ENCODE peak calls at places on chromosomes 2 and 18, in ten cellular contexts. P is AG09309, E is A549, Q is LoVo, G is RKO, R is astrocyte of the hippocampus, W is caudate nucleus, N is kidney glomerular epithelial cell, D is NCI-H2227 treated with DMSO at 0.1 percent for 48 hours, H is DMS 273 treated with DMSO at 0.1 percent for 48 hours. Y is an unnamed sample.

GRCh38 chr18:58252166-58252565 is 208.1 kb downstream of the NEDD4L start:
- DNase-seq in G (no peak), P (no peak), W (no peak), Q (no peak), N (no peak), H (no peak), E (no peak), R (no peak), D (no peak), Y (no peak)

GRCh38 chr2:115491394-115491793 is 1049.0 kb downstream of the DPP10 start:
- DNase-seq in R (peak; percentile 5), D (no peak), E (no peak), G (no peak), P (no peak), Q (no peak), N (no peak), H (no peak), W (no peak), Y (no peak)

GRCh38 chr18:74836296-74837139 is 238.8 kb downstream of the ZNF407 start:
- DNase-seq in D (peak; percentile 31), R (peak; percentile 62), H (no peak), P (peak; percentile 3), Q (no peak), W (no peak), E (no peak), N (no peak), G (no peak), Y (peak; percentile 73)

GRCh38 chr2:147242445-147242844 is 602.4 kb upstream of the ACVR2A start:
- DNase-seq in P (no peak), W (no peak), H (no peak), Q (no peak), N (no peak), D (no peak), R (no peak), G (no peak), E (no peak), Y (no peak)

GRCh38 chr2:174952607-174953006 is 52.6 kb downstream of the CHN1 start:
- DNase-seq in P (no peak), R (no peak), W (no peak), Q (no peak), G (no peak), H (no peak), E (no peak), N (no peak), D (no peak), Y (peak; percentile 64)

GRCh38 chr2:30427606-30428005 is 19.4 kb upstream of the LCLAT1 start:
- DNase-seq in R (no peak), N (no peak), W (no peak), P (no peak), G (no peak), D (no peak), E (no peak), H (no peak), Q (no peak), Y (peak; percentile 68)

GRCh38 chr2:166410828-166411472 is 35.2 kb upstream of the SCN9A start:
- DNase-seq in D (peak; percentile 65), Q (peak; percentile 26), W (no peak), H (no peak), G (peak; percentile 87), R (peak; percentile 52), E (no peak), P (peak; percentile 71), N (peak; percentile 90), Y (peak; percentile 75)

GRCh38 chr2:199488772-199489400 is 31.1 kb upstream of the SATB2 start:
- DNase-seq in R (peak; percentile 73), P (no peak), D (peak; percentile 14), G (peak; percentile 21), E (peak; percentile 49), N (peak; percentile 43), Q (peak; percentile 29), W (no peak), H (no peak), Y (peak; percentile 53)

GRCh38 chr18:79693561-79694205 is 14.1 kb downstream of the CTDP1 start:
- DNase-seq in D (no peak), Q (no peak), G (no peak), R (no peak), H (no peak), W (no peak), P (no peak), N (no peak), E (no peak), Y (no peak)

GRCh38 chr2:30412392-30413321 is 34.4 kb upstream of the LCLAT1 start:
- DNase-seq in P (no peak), D (no peak), W (no peak), Q (no peak), H (no peak), N (no peak), R (no peak), E (no peak), G (no peak), Y (no peak)

GRCh38 chr2:18119883-18120282 is 241.4 kb downstream of the KCNS3 start:
- DNase-seq in G (no peak), W (no peak), Q (no peak), P (peak; percentile 86), E (no peak), R (peak; percentile 60), H (no peak), D (peak; percentile 21), N (peak; percentile 16), Y (no peak)

GRCh38 chr2:191845876-191846786 is 757 bp downstream of the CAVIN2 start:
- DNase-seq in N (no peak), H (no peak), P (no peak), E (no peak), G (no peak), W (no peak), D (no peak), Q (no peak), R (no peak), Y (no peak)

GRCh38 chr2:197777823-197778407 is 7.2 kb downstream of the BOLL start:
- DNase-seq in Q (peak; percentile 32), D (peak; percentile 45), W (no peak), G (peak; percentile 60), P (peak; percentile 16), R (peak; percentile 51), H (no peak), E (peak; percentile 4), N (peak; percentile 7), Y (peak; percentile 47)

GRCh38 chr2:198890490-198890889 is 567.2 kb downstream of the SATB2 start:
- DNase-seq in E (no peak), Q (no peak), H (no peak), N (no peak), D (no peak), R (no peak), P (no peak), G (no peak), W (no peak), Y (no peak)

GRCh38 chr2:177187631-177188312 is 24.8 kb upstream of the HNRNPA3 start:
- DNase-seq in R (no peak), E (no peak), P (peak; percentile 44), H (no peak), Q (peak; percentile 58), N (no peak), D (peak; percentile 38), W (no peak), G (peak; percentile 31), Y (no peak)

GRCh38 chr2:23905155-23905554 is 21.8 kb downstream of the ATAD2B start:
- DNase-seq in N (no peak), H (no peak), D (no peak), W (no peak), E (no peak), R (peak; percentile 69), P (no peak), G (no peak), Q (no peak), Y (peak; percentile 7)

GRCh38 chr2:211812587-211812986 is 726.0 kb downstream of the ERBB4 start:
- DNase-seq in Q (no peak), G (no peak), W (no peak), P (no peak), E (no peak), H (no peak), R (no peak), N (no peak), D (no peak), Y (no peak)

GRCh38 chr2:241540766-241541561 is 17.6 kb upstream of the BOK start:
- DNase-seq in G (peak; percentile 29), W (no peak), N (no peak), D (peak; percentile 47), Q (peak; percentile 36), E (peak; percentile 50), R (peak; percentile 71), P (no peak), H (no peak), Y (no peak)

GRCh38 chr2:42978175-42978886 is 185.9 kb upstream of the HAAO start:
- DNase-seq in G (no peak), H (no peak), E (no peak), W (no peak), N (no peak), P (no peak), R (no peak), Q (no peak), D (no peak), Y (no peak)

GRCh38 chr2:240435457-240435954 is at the start of gene GPC1:
- DNase-seq in P (peak; percentile 32), Q (peak; percentile 76), E (peak; percentile 73), H (no peak), W (no peak), R (peak; percentile 93), N (no peak), G (peak; percentile 80), D (peak; percentile 66), Y (peak; percentile 66)

GRCh38 chr2:144517825-144518699 is 1.9 kb downstream of the ZEB2 start:
- DNase-seq in Q (no peak), N (no peak), H (no peak), D (no peak), E (no peak), R (peak; percentile 58), P (no peak), G (no peak), W (no peak), Y (peak; percentile 34)

GRCh38 chr2:49005261-49005660 is 149.1 kb downstream of the FSHR start:
- DNase-seq in D (peak; percentile 55), H (no peak), N (no peak), G (no peak), P (no peak), R (no peak), E (no peak), Q (no peak), W (no peak), Y (no peak)

GRCh38 chr2:196851068-196851467 is 41.9 kb upstream of the C2orf66 start:
- DNase-seq in Q (no peak), G (no peak), R (peak; percentile 2), N (no peak), W (no peak), D (no peak), P (no peak), E (no peak), H (no peak), Y (no peak)

GRCh38 chr2:173062806-173063205 is 12.8 kb upstream of the MAP3K20 start:
- DNase-seq in P (no peak), D (no peak), G (no peak), N (no peak), E (no peak), H (no peak), R (no peak), W (no peak), Q (no peak), Y (no peak)

GRCh38 chr2:225122582-225123486 is 80.6 kb upstream of the DOCK10 start:
- DNase-seq in G (peak; percentile 16), N (no peak), W (no peak), P (no peak), D (peak; percentile 58), H (no peak), R (peak; percentile 42), Q (peak; percentile 16), E (no peak), Y (no peak)

GRCh38 chr2:229802785-229803184 is 88.4 kb upstream of the DNER start:
- DNase-seq in N (no peak), R (no peak), W (no peak), D (no peak), Q (no peak), P (no peak), G (no peak), H (no peak), E (no peak), Y (no peak)

GRCh38 chr2:16615687-16616615 is 49.7 kb downstream of the CYRIA start:
- DNase-seq in P (no peak), E (no peak), G (no peak), N (no peak), Q (no peak), R (no peak), D (no peak), H (no peak), W (peak; percentile 26), Y (peak; percentile 20)

GRCh38 chr18:43774497-43774896 is 497.2 kb upstream of the SYT4 start:
- DNase-seq in G (no peak), E (no peak), R (no peak), N (no peak), H (no peak), Q (no peak), P (no peak), D (no peak), W (no peak), Y (no peak)